ENCODE peak calls at places on chromosome 4, in six cellular contexts. R is GM03348, T is NCI-H2107, G is AG20443, P is endothelial cell, U is RWPE1. L is an unnamed sample.

GRCh38 chr4:6195602-6196319 is 4.6 kb downstream of the JAKMIP1 start:
- DNase-seq in R (no peak), P (no peak), U (no peak), G (no peak), T (no peak), L (no peak)

GRCh38 chr4:48578132-48578964 is 88.3 kb downstream of the ZAR1 start:
- DNase-seq in U (peak), G (peak), P (peak), T (peak), R (peak), L (peak)

GRCh38 chr4:8105303-8106100 is 53.1 kb downstream of the ABLIM2 start:
- DNase-seq in G (no peak), P (no peak), U (no peak), T (no peak), R (no peak), L (no peak)

GRCh38 chr4:22508376-22508775 is 7.5 kb downstream of the ADGRA3 start:
- DNase-seq in P (no peak), G (no peak), R (no peak), T (no peak), U (no peak), L (no peak)

GRCh38 chr4:149409186-149410056 is 406.2 kb downstream of the IQCM start:
- DNase-seq in G (peak), U (peak), R (peak), T (no peak), P (no peak), L (no peak)

GRCh38 chr4:119099227-119099910 is 36.3 kb upstream of the MYOZ2 start:
- DNase-seq in T (no peak), P (no peak), G (peak), U (no peak), R (peak), L (no peak)

GRCh38 chr4:76212851-76213414 is 691 bp downstream of the SCARB2 start:
- DNase-seq in G (peak), T (no peak), P (no peak), U (no peak), R (peak), L (peak)

GRCh38 chr4:149751174-149751573 is 64.5 kb downstream of the IQCM start:
- DNase-seq in R (no peak), T (no peak), U (no peak), G (no peak), P (no peak), L (no peak)

GRCh38 chr4:29549308-29549707 is 1170.9 kb upstream of the PCDH7 start:
- DNase-seq in U (peak), P (no peak), G (no peak), T (no peak), R (peak), L (no peak)

GRCh38 chr4:2256156-2256731 is 5.7 kb downstream of the MXD4 start:
- DNase-seq in R (no peak), T (no peak), P (peak), G (no peak), U (no peak), L (no peak)

GRCh38 chr4:165788686-165789463 is 84.2 kb upstream of the TLL1 start:
- DNase-seq in U (no peak), T (no peak), R (no peak), G (no peak), P (no peak), L (no peak)

GRCh38 chr4:137065306-137065705 is 467.0 kb downstream of the PCDH18 start:
- DNase-seq in U (no peak), P (no peak), G (peak), R (peak), T (no peak), L (no peak)

GRCh38 chr4:123298798-123299197 is 97.8 kb upstream of the SPRY1 start:
- DNase-seq in T (no peak), P (no peak), R (no peak), U (no peak), G (no peak), L (no peak)

GRCh38 chr4:94978904-94979303 is 221.1 kb downstream of the BMPR1B start:
- DNase-seq in U (no peak), P (no peak), G (no peak), T (no peak), R (no peak), L (no peak)

GRCh38 chr4:122652379-122652778 is 31.5 kb upstream of the IL21 start:
- DNase-seq in U (peak), T (no peak), G (peak), R (peak), P (peak), L (no peak)

GRCh38 chr4:146577111-146577510 is 55.4 kb upstream of the SLC10A7 start:
- DNase-seq in G (no peak), T (no peak), P (no peak), R (no peak), U (no peak), L (no peak)

GRCh38 chr4:133775881-133776280 is 425.7 kb downstream of the PABPC4L start:
- DNase-seq in U (no peak), P (no peak), R (no peak), G (no peak), T (no peak), L (no peak)

GRCh38 chr4:88356771-88357170 is 21.9 kb upstream of the HERC6 start:
- DNase-seq in U (no peak), T (no peak), P (no peak), R (no peak), G (no peak), L (no peak)

GRCh38 chr4:97496298-97496873 is 646.9 kb downstream of the STPG2 start:
- DNase-seq in R (no peak), T (no peak), U (peak), G (no peak), P (no peak), L (no peak)

GRCh38 chr4:161919442-161920220 is 244.2 kb downstream of the FSTL5 start:
- DNase-seq in R (no peak), T (no peak), U (no peak), P (no peak), G (no peak), L (no peak)

GRCh38 chr4:3231431-3231980 is 17.5 kb upstream of the MSANTD1 start:
- DNase-seq in G (no peak), T (no peak), P (no peak), U (no peak), R (no peak), L (no peak)